ENCODE peak calls at places on chromosomes 2 and 18, in ten cellular contexts. S is T47D; Q is HuH-7.5; H is KG1; O is Karpas-422; K is anterior cingulate cortex; G is spleen; D is body of pancreas; T is activated T-cell treated with anti-CD3 and anti-CD28 coated beads for 1 hour; X is activated CD8-positive, alpha-beta memory T cell treated with anti-CD3 and anti-CD28 coated beads, Interleukin-2, amount 50 U/mL, for 48 hours. L is an unnamed sample.

GRCh38 chr2:96264656-96265348 is 995 bp downstream of the TMEM127 start:
- DNase-seq in S (peak), Q (peak), H (peak), O (peak), K (no peak), G (no peak), D (peak), T (no peak), X (no peak), L (no peak)

GRCh38 chr2:101689120-101689827 is 8.2 kb upstream of the MAP4K4 start:
- DNase-seq in S (no peak), Q (no peak), H (no peak), O (no peak), K (no peak), G (no peak), D (no peak), T (no peak), X (no peak), L (no peak)

GRCh38 chr2:126145752-126146151 is 510.2 kb upstream of the GYPC start:
- DNase-seq in S (no peak), Q (no peak), H (no peak), O (no peak), K (no peak), G (no peak), D (no peak), T (no peak), X (no peak), L (no peak)

GRCh38 chr18:79366177-79367094 is 29.3 kb upstream of the NFATC1 start:
- DNase-seq in S (no peak), Q (no peak), H (no peak), O (no peak), K (no peak), G (no peak), D (no peak), T (no peak), X (peak), L (no peak)

GRCh38 chr2:25098558-25099486 is 56.9 kb downstream of the EFR3B start:
- DNase-seq in S (no peak), Q (no peak), H (no peak), O (no peak), K (no peak), G (no peak), D (no peak), T (no peak), X (no peak), L (no peak)

GRCh38 chr2:263022-263738 is 652 bp downstream of the SH3YL1 start:
- DNase-seq in S (peak), Q (no peak), H (no peak), O (no peak), K (no peak), G (peak), D (peak), T (no peak), X (no peak), L (no peak)

GRCh38 chr2:165698621-165698946 is 95.5 kb downstream of the GALNT3 start:
- DNase-seq in S (peak), Q (peak), H (peak), O (peak), K (no peak), G (no peak), D (peak), T (no peak), X (no peak), L (no peak)

GRCh38 chr2:153477641-153478288 is 797 bp downstream of the RPRM start:
- DNase-seq in S (no peak), Q (no peak), H (no peak), O (no peak), K (no peak), G (no peak), D (peak), T (no peak), X (no peak), L (no peak)

GRCh38 chr18:6024740-6025139 is 129.4 kb upstream of the TMEM200C start:
- DNase-seq in S (no peak), Q (no peak), H (no peak), O (no peak), K (no peak), G (no peak), D (no peak), T (no peak), X (no peak), L (no peak)

GRCh38 chr2:37414470-37414949 is 70.1 kb downstream of the QPCT start:
- DNase-seq in S (peak), Q (peak), H (peak), O (peak), K (no peak), G (no peak), D (no peak), T (no peak), X (no peak), L (no peak)

GRCh38 chr18:46622999-46623398 is 34.0 kb downstream of the LOXHD1 start:
- DNase-seq in S (peak), Q (no peak), H (peak), O (peak), K (no peak), G (no peak), D (no peak), T (no peak), X (no peak), L (no peak)

GRCh38 chr2:145190031-145190703 is 670.2 kb upstream of the ZEB2 start:
- DNase-seq in S (no peak), Q (no peak), H (no peak), O (no peak), K (no peak), G (no peak), D (no peak), T (no peak), X (no peak), L (no peak)

GRCh38 chr2:17646096-17646554 is 105.6 kb downstream of the VSNL1 start:
- DNase-seq in S (peak), Q (peak), H (peak), O (peak), K (no peak), G (no peak), D (peak), T (peak), X (no peak), L (no peak)

GRCh38 chr2:134275058-134275862 is 21.4 kb downstream of the MGAT5 start:
- DNase-seq in S (no peak), Q (no peak), H (no peak), O (peak), K (no peak), G (peak), D (no peak), T (no peak), X (no peak), L (no peak)

GRCh38 chr2:229997565-229997964 is 71.2 kb downstream of the SLC16A14 start:
- DNase-seq in S (no peak), Q (no peak), H (no peak), O (no peak), K (no peak), G (no peak), D (no peak), T (no peak), X (no peak), L (no peak)

GRCh38 chr2:50529600-50530218 is 502.2 kb downstream of the NRXN1 start:
- DNase-seq in S (peak), Q (peak), H (peak), O (peak), K (no peak), G (no peak), D (no peak), T (no peak), X (no peak), L (peak)